ENCODE peak calls at places on chromosomes 1 and 21, in nine cellular contexts. One of them, this sample, is unnamed.

GRCh38 chr1:17520041-17520440 is 19.5 kb upstream of the ARHGEF10L start:
- DNase-seq in T follicular helper cell: no peak
- DNase-seq in A549: no peak
- DNase-seq in right lobe of liver: no peak
- DNase-seq in NCI-H510A treated with DMSO at 0.1 percent for 48 hours: no peak
- DNase-seq in IMR-90: no peak
- DNase-seq in tibial artery: no peak
- DNase-seq in ecto neural progenitor cell: no peak
- DNase-seq in frontal cortex: no peak
- DNase-seq in this sample: peak

GRCh38 chr1:101247404-101248287 is 10.8 kb downstream of the S1PR1 start:
- DNase-seq in IMR-90: no peak
- DNase-seq in right lobe of liver: no peak
- DNase-seq in A549: no peak
- DNase-seq in tibial artery: no peak
- DNase-seq in ecto neural progenitor cell: no peak
- DNase-seq in NCI-H510A treated with DMSO at 0.1 percent for 48 hours: no peak
- DNase-seq in T follicular helper cell: no peak
- DNase-seq in frontal cortex: no peak
- DNase-seq in this sample: no peak

GRCh38 chr21:43879348-43880110 is 14.5 kb downstream of the AGPAT3 start:
- DNase-seq in T follicular helper cell: no peak
- DNase-seq in IMR-90: no peak
- DNase-seq in A549: no peak
- DNase-seq in right lobe of liver: no peak
- DNase-seq in tibial artery: no peak
- DNase-seq in NCI-H510A treated with DMSO at 0.1 percent for 48 hours: no peak
- DNase-seq in ecto neural progenitor cell: no peak
- DNase-seq in frontal cortex: no peak
- DNase-seq in this sample: no peak

GRCh38 chr1:161954050-161954449 is 69.6 kb downstream of the OLFML2B start:
- DNase-seq in right lobe of liver: no peak
- DNase-seq in frontal cortex: no peak
- DNase-seq in A549: no peak
- DNase-seq in tibial artery: no peak
- DNase-seq in ecto neural progenitor cell: no peak
- DNase-seq in IMR-90: no peak
- DNase-seq in T follicular helper cell: no peak
- DNase-seq in NCI-H510A treated with DMSO at 0.1 percent for 48 hours: peak
- DNase-seq in this sample: peak

GRCh38 chr1:29396438-29397255 is 160.3 kb downstream of the PTPRU start:
- DNase-seq in tibial artery: no peak
- DNase-seq in right lobe of liver: no peak
- DNase-seq in ecto neural progenitor cell: no peak
- DNase-seq in A549: no peak
- DNase-seq in frontal cortex: no peak
- DNase-seq in IMR-90: peak
- DNase-seq in T follicular helper cell: no peak
- DNase-seq in NCI-H510A treated with DMSO at 0.1 percent for 48 hours: no peak
- DNase-seq in this sample: no peak

GRCh38 chr21:45012661-45013270 is 61.6 kb upstream of the ADARB1 start:
- DNase-seq in NCI-H510A treated with DMSO at 0.1 percent for 48 hours: no peak
- DNase-seq in tibial artery: no peak
- DNase-seq in right lobe of liver: no peak
- DNase-seq in frontal cortex: no peak
- DNase-seq in IMR-90: no peak
- DNase-seq in T follicular helper cell: no peak
- DNase-seq in ecto neural progenitor cell: no peak
- DNase-seq in A549: peak
- DNase-seq in this sample: no peak

GRCh38 chr1:98325646-98326441 is 335.7 kb upstream of the SNX7 start:
- DNase-seq in T follicular helper cell: no peak
- DNase-seq in IMR-90: peak
- DNase-seq in right lobe of liver: no peak
- DNase-seq in ecto neural progenitor cell: no peak
- DNase-seq in tibial artery: peak
- DNase-seq in frontal cortex: no peak
- DNase-seq in A549: peak
- DNase-seq in NCI-H510A treated with DMSO at 0.1 percent for 48 hours: no peak
- DNase-seq in this sample: peak

GRCh38 chr1:8267307-8267706 is 50.6 kb upstream of the SLC45A1 start:
- DNase-seq in NCI-H510A treated with DMSO at 0.1 percent for 48 hours: no peak
- DNase-seq in ecto neural progenitor cell: no peak
- DNase-seq in right lobe of liver: no peak
- DNase-seq in tibial artery: no peak
- DNase-seq in frontal cortex: no peak
- DNase-seq in T follicular helper cell: no peak
- DNase-seq in IMR-90: no peak
- DNase-seq in A549: no peak
- DNase-seq in this sample: no peak

GRCh38 chr21:44572959-44573583 is 458 bp upstream of the KRTAP10-4 start:
- DNase-seq in tibial artery: no peak
- DNase-seq in A549: peak
- DNase-seq in ecto neural progenitor cell: no peak
- DNase-seq in IMR-90: peak
- DNase-seq in T follicular helper cell: no peak
- DNase-seq in frontal cortex: peak
- DNase-seq in right lobe of liver: no peak
- DNase-seq in NCI-H510A treated with DMSO at 0.1 percent for 48 hours: no peak
- DNase-seq in this sample: peak

GRCh38 chr1:32733573-32734321 is 31.2 kb upstream of the SYNC start:
- DNase-seq in ecto neural progenitor cell: peak
- DNase-seq in right lobe of liver: peak
- DNase-seq in frontal cortex: no peak
- DNase-seq in NCI-H510A treated with DMSO at 0.1 percent for 48 hours: no peak
- DNase-seq in A549: no peak
- DNase-seq in IMR-90: peak
- DNase-seq in T follicular helper cell: no peak
- DNase-seq in tibial artery: no peak
- DNase-seq in this sample: peak

GRCh38 chr1:112713466-112714312 is 1.4 kb downstream of the PPM1J start:
- DNase-seq in right lobe of liver: peak
- DNase-seq in A549: no peak
- DNase-seq in NCI-H510A treated with DMSO at 0.1 percent for 48 hours: no peak
- DNase-seq in IMR-90: no peak
- DNase-seq in T follicular helper cell: no peak
- DNase-seq in ecto neural progenitor cell: no peak
- DNase-seq in frontal cortex: no peak
- DNase-seq in tibial artery: peak
- DNase-seq in this sample: peak